ENCODE peak calls at places on chromosomes 1 and 21, in five cellular contexts. R is uterus; S is hepatocyte; K is mammary epithelial cell; Z is CD4-positive, alpha-beta T cell. F is an unnamed sample.

GRCh38 chr1:47432071-47433036 is 5.5 kb upstream of the FOXD2 start:
- DNase-seq in R (peak; percentile 49), Z (peak; percentile 65), S (peak; percentile 93), K (peak; percentile 78), F (peak; percentile 46)

GRCh38 chr1:245583575-245584330 is 429.0 kb downstream of the KIF26B start:
- DNase-seq in K (no peak), Z (no peak), R (no peak), S (no peak), F (no peak)

GRCh38 chr1:244050835-244051444 is at the start of gene ZBTB18:
- DNase-seq in R (no peak), K (no peak), Z (no peak), S (peak; percentile 54), F (no peak)

GRCh38 chr1:235442788-235443429 is 61.3 kb downstream of the B3GALNT2 start:
- DNase-seq in Z (no peak), S (no peak), K (peak; percentile 65), R (no peak), F (no peak)

GRCh38 chr1:38507563-38507962 is 352.0 kb downstream of the RRAGC start:
- DNase-seq in S (no peak), R (no peak), K (no peak), Z (no peak), F (no peak)

GRCh38 chr1:206706298-206706791 is 21.6 kb downstream of the MAPKAPK2 start:
- DNase-seq in R (peak; percentile 46), S (peak; percentile 40), K (no peak), Z (no peak), F (no peak)

GRCh38 chr1:51636765-51637522 is 20.1 kb downstream of the OSBPL9 start:
- DNase-seq in K (peak; percentile 96), Z (no peak), S (peak; percentile 23), R (peak; percentile 84), F (peak; percentile 82)

GRCh38 chr1:116314305-116314919 is 58.6 kb upstream of the ATP1A1 start:
- DNase-seq in K (no peak), R (no peak), S (no peak), Z (no peak), F (no peak)

GRCh38 chr1:55725378-55725777 is 510.2 kb upstream of the USP24 start:
- DNase-seq in Z (no peak), S (no peak), K (peak; percentile 44), R (no peak), F (peak; percentile 49)

GRCh38 chr1:182170941-182171461 is 109.5 kb upstream of the ZNF648 start:
- DNase-seq in R (no peak), K (no peak), S (no peak), Z (no peak), F (no peak)

GRCh38 chr1:48596036-48596435 is 124.0 kb upstream of the SPATA6 start:
- DNase-seq in K (no peak), S (no peak), Z (no peak), R (no peak), F (no peak)

GRCh38 chr21:36699026-36699545 is at the start of gene SIM2:
- DNase-seq in Z (no peak), R (no peak), S (no peak), K (peak; percentile 43), F (peak; percentile 22)

GRCh38 chr1:226369110-226369509 is 38.8 kb downstream of the PARP1 start:
- DNase-seq in K (no peak), Z (no peak), S (no peak), R (no peak), F (no peak)

GRCh38 chr1:216883518-216883917 is 160.3 kb upstream of the ESRRG start:
- DNase-seq in K (no peak), S (no peak), R (no peak), Z (no peak), F (no peak)

GRCh38 chr1:209674957-209675566 is at the start of gene G0S2:
- DNase-seq in S (peak; percentile 70), Z (peak; percentile 37), K (no peak), R (peak; percentile 52), F (no peak)

GRCh38 chr21:31157756-31158155 is 119.5 kb upstream of the KRTAP19-8 start:
- DNase-seq in R (no peak), Z (no peak), K (no peak), S (no peak), F (no peak)

GRCh38 chr1:24102966-24103365 is 9.0 kb downstream of the MYOM3 start:
- DNase-seq in S (no peak), Z (no peak), K (no peak), R (no peak), F (no peak)

GRCh38 chr1:185292237-185292636 is 24.8 kb downstream of the IVNS1ABP start:
- DNase-seq in R (no peak), S (no peak), Z (no peak), K (no peak), F (no peak)

GRCh38 chr1:9294910-9295636 is 2.4 kb downstream of the SPSB1 start:
- DNase-seq in K (peak; percentile 29), R (no peak), S (peak; percentile 61), Z (no peak), F (no peak)

GRCh38 chr1:157306896-157307295 is 168.7 kb upstream of the ETV3 start:
- DNase-seq in K (no peak), Z (no peak), R (no peak), S (no peak), F (no peak)

GRCh38 chr1:202315576-202316168 is 26.1 kb downstream of the UBE2T start:
- DNase-seq in K (peak; percentile 44), S (peak; percentile 91), Z (peak; percentile 78), R (peak; percentile 43), F (peak; percentile 36)

GRCh38 chr1:161981126-161981525 is 42.5 kb downstream of the OLFML2B start:
- DNase-seq in R (no peak), K (no peak), S (no peak), Z (no peak), F (no peak)

GRCh38 chr21:21367583-21367982 is 369.4 kb downstream of the NCAM2 start:
- DNase-seq in S (no peak), K (no peak), R (no peak), Z (no peak), F (no peak)

GRCh38 chr1:42962641-42963377 is 4.1 kb upstream of the SLC2A1 start:
- DNase-seq in Z (no peak), S (peak; percentile 78), R (peak; percentile 67), K (peak; percentile 70), F (no peak)

GRCh38 chr1:83927061-83927460 is 71.9 kb downstream of the TTLL7 start:
- DNase-seq in Z (no peak), R (no peak), K (no peak), S (no peak), F (no peak)

GRCh38 chr1:204445860-204446412 is 34.3 kb upstream of the PPP1R15B start:
- DNase-seq in S (peak; percentile 51), Z (peak; percentile 48), R (no peak), K (no peak), F (no peak)
- H3K27ac ChIP-seq in S (no peak overlapping the region), Z (no peak overlapping the region), R (no peak overlapping the region), K (no peak overlapping the region), F (no peak overlapping the region)

DNA sequence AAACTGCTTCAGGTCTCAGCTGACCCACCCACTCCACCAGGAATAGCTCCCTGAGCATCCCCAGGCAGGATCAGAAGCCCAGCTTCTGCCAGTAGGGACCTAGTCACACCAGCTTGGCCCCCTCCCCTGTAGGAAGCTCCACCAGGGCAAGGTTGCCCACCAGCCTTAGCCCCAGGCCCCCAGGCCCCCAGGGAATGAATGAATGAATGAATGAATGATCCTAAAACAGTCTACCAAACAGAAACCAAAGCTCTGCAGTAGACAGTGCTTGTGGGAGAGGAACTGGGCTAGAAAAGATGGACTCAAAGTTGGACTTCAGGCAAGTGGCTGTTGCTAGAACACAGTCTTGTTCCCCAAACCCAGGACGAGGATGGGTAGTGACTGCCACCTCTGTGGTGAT is 16.3 kb downstream of the SDC3 start:
- DNase-seq in R (no peak), K (no peak), S (no peak), Z (no peak), F (no peak)
- H3K27ac ChIP-seq in R (peak overlapping the region; percentile 17), K (no peak overlapping the region), S (peak overlapping the region; percentile 74), Z (no peak overlapping the region), F (no peak overlapping the region)

DNA sequence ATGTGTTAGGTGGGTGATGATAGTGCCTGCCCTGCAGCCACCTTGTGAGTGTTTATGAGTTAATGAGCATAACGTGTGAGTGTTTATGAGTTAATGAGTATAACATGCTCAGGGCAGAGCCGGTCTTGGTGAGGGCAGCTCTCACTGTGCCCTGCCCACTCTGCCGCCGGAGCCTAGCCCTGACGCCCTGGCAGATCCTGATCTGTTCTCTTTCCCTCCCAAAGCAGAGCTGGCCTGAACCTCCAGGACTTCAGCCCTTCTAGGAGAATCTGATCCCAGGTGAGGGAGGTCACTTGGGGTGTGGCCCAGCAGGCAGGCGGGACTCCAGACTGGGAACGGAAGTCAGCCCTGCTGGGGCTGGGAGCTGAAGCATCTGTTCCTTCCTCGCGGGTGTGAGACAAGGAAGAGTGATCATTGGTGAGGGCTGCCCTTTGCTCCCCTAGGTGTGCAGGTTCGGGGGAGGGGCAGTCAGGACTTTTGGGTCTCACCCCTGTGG is 5.7 kb downstream of the FBLIM1 start:
- DNase-seq in K (peak; percentile 63), S (peak; percentile 61), R (no peak), Z (no peak), F (no peak)
- H3K27ac ChIP-seq in K (peak overlapping the region; percentile 67), S (peak overlapping the region; percentile 49), R (no peak overlapping the region), Z (no peak overlapping the region), F (peak overlapping the region; percentile 96)

DNA sequence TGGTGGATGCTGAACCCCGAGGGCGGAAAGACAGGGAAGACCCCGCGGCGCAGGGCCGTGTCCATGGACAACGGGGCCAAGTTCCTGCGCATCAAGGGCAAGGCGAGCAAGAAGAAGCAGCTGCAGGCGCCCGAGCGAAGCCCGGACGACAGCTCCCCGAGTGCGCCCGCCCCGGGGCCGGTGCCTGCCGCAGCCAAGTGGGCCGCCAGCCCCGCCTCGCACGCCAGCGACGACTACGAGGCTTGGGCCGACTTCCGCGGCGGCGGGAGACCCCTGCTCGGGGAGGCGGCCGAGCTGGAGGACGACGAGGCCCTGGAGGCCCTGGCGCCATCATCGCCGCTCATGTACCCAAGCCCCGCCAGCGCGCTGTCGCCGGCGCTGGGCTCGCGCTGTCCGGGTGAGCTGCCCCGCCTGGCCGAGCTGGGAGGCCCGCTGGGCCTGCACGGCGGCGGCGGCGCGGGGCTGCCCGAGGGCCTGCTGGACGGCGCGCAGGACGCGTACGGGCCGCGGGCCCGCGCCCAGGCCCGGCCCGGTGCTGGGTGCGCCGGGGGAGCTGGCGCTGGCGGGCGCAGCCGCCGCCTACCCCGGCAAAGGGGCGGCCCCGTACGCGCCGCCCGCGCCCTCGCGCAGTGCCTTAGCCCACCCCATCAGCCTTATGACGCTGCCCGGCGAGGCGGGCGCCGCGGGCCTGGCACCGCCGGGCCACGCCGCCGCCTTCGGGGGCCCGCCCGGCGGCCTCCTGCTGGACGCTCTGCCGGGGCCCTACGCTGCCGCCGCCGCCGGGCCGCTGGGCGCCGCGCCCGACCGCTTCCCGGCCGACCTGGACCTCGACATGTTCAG is 20.7 kb downstream of the FOXO6 start:
- DNase-seq in R (no peak), S (peak; percentile 63), K (no peak), Z (peak; percentile 39), F (no peak)
- H3K27ac ChIP-seq in R (peak overlapping the region; percentile 99), S (peak overlapping the region; percentile 84), K (no peak overlapping the region), Z (no peak overlapping the region), F (no peak overlapping the region)

DNA sequence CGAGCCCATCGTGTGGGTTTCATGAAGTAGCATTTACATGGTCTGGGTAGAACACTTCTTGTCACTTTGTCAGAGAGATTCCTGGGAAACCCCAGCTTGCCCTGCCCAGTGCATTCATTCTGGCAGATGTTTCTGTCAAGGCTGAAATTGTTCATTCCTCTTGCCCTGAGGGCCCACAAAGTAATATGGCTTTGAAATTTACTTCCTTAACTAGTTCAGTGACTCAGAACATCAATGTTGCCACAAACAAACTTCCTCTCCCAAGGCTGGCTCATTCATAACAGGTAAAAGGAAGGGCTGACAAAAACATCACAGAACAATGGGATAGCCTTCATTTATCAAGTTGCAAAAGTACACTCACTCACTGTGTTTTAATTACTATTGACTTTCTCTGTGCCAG is 5.0 kb upstream of the KIAA0040 start:
- DNase-seq in S (peak; percentile 30), K (peak; percentile 98), R (no peak), Z (no peak), F (peak; percentile 98)
- H3K27ac ChIP-seq in S (no peak overlapping the region), K (peak overlapping the region; percentile 98), R (no peak overlapping the region), Z (no peak overlapping the region), F (peak overlapping the region; percentile 85)